ENCODE peak calls at places on chromosomes 6 and 20, in four cellular contexts. Q is esophagus squamous epithelium, D is uterus, U is body of pancreas. E is an unnamed sample.
A peak's percentile ranks its signal among the peaks of the same experiment; 100 is the strongest.

GRCh38 chr6:34888441-34888820 is 589 bp upstream of the TAF11 start:
- DNase-seq in Q (no peak), D (no peak), U (no peak), E (no peak)

GRCh38 chr6:77474286-77474956 is 11.1 kb upstream of the HTR1B start:
- DNase-seq in Q (no peak), D (no peak), U (no peak), E (no peak)

GRCh38 chr20:16806886-16807285 is 58.7 kb downstream of the OTOR start:
- DNase-seq in Q (no peak), D (no peak), U (no peak), E (no peak)

GRCh38 chr20:24049081-24049480 is 60.5 kb upstream of the GGTLC1 start:
- DNase-seq in Q (no peak), D (no peak), U (no peak), E (no peak)

GRCh38 chr20:58692579-58693225 is at the start of gene NPEPL1:
- DNase-seq in Q (no peak), D (peak; percentile 49), U (peak; percentile 79), E (peak; percentile 48)

GRCh38 chr6:95578106-95578410 is 723 bp downstream of the MANEA start:
- DNase-seq in Q (no peak), D (no peak), U (no peak), E (no peak)

GRCh38 chr6:45454008-45454911 is 76.5 kb upstream of the SUPT3H start:
- DNase-seq in Q (no peak), D (no peak), U (no peak), E (peak; percentile 30)

GRCh38 chr6:52672422-52673025 is 1.6 kb downstream of the TMEM14A start:
- DNase-seq in Q (no peak), D (no peak), U (peak; percentile 82), E (peak; percentile 62)

GRCh38 chr6:26420607-26421235 is 18.6 kb downstream of the BTN3A1 start:
- DNase-seq in Q (no peak), D (peak; percentile 23), U (peak; percentile 37), E (peak; percentile 12)

GRCh38 chr6:130406935-130407532 is 41.2 kb downstream of the TMEM200A start:
- DNase-seq in Q (no peak), D (no peak), U (no peak), E (no peak)

GRCh38 chr20:3483309-3483708 is 12.5 kb downstream of the ATRN start:
- DNase-seq in Q (no peak), D (no peak), U (no peak), E (no peak)

GRCh38 chr20:64076061-64076997 is 3.0 kb downstream of the RGS19 start:
- DNase-seq in Q (no peak), D (no peak), U (no peak), E (no peak)

GRCh38 chr6:18148304-18149025 is 6.4 kb downstream of the TPMT start:
- DNase-seq in Q (no peak), D (peak; percentile 49), U (no peak), E (peak; percentile 29)

GRCh38 chr6:134373282-134373922 is 55.5 kb upstream of the SGK1 start:
- DNase-seq in Q (no peak), D (peak; percentile 23), U (peak; percentile 28), E (no peak)

GRCh38 chr6:42452171-42453026 is 673 bp upstream of the TRERF1 start:
- DNase-seq in Q (no peak), D (peak; percentile 82), U (peak; percentile 77), E (peak; percentile 45)

GRCh38 chr6:145669627-145670034 is 65.7 kb downstream of the EPM2A start:
- DNase-seq in Q (no peak), D (no peak), U (no peak), E (peak; percentile 1)

GRCh38 chr6:26189905-26190304 is 102.7 kb downstream of the HFE start:
- DNase-seq in Q (no peak), D (no peak), U (no peak), E (no peak)

GRCh38 chr6:50333696-50334095 is 284.0 kb upstream of the DEFB112 start:
- DNase-seq in Q (no peak), D (no peak), U (no peak), E (no peak)

GRCh38 chr6:163626073-163626867 is 211.8 kb downstream of the QKI start:
- DNase-seq in Q (no peak), D (no peak), U (no peak), E (no peak)

GRCh38 chr6:3286641-3287171 is 28.0 kb downstream of the PSMG4 start:
- DNase-seq in Q (no peak), D (peak; percentile 21), U (no peak), E (no peak)
- TF ChIP-seq POLR2A in Q (no peak), D (no peak), U (no peak), E (no peak)

DNA sequence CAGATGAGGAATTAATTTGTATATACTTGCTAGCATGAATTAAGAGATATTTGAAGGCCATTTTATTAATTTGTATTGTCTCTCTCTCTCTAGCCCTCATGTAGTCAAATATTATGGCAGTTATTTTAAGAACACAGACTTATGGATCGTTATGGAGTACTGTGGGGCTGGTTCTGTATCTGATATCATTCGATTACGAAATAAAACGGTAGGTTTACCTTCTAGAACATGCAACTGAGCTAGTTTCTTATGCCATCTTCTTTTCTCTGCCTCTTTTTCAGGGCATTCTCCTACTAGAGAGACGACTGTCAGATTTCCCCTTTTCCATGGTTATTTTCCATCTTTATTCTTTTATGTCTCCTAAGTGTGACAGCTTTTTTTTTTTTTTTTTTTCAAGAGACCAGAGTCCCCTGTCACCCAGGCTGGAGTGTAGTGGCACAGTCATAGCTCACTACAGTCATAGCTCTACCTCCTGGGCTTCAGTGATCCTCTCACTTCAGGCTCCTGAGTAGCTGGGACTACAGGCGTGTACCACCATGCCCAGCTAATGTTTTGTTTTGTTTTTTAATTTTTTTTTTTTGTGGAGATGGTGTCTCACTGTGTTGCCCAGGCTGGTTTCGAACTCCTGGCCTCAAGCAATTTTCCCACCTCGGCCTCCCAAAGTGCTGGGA is 15.6 kb downstream of the STK4 start:
- DNase-seq in Q (no peak), D (no peak), U (no peak), E (no peak)
- TF ChIP-seq POLR2A in Q (no peak), D (no peak), U (no peak), E (no peak)

GRCh38 chr6:30326446-30327231 is at the start of gene TRIM39:
- DNase-seq in Q (peak; percentile 65), D (peak; percentile 78), U (peak; percentile 87), E (peak; percentile 80)
- TF ChIP-seq POLR2A in Q (peak; percentile 88), D (peak; percentile 30), U (peak; percentile 79), E (peak; percentile 58)

GRCh38 chr6:31829633-31830492 is 2.3 kb downstream of the HSPA1B start:
- DNase-seq in Q (no peak), D (peak; percentile 40), U (peak; percentile 42), E (no peak)

GRCh38 chr6:31827286-31828079 is at the start of gene HSPA1B:
- DNase-seq in Q (peak; percentile 92), D (peak; percentile 100), U (peak; percentile 100), E (peak; percentile 87)

GRCh38 chr6:31834704-31835375 is 7.3 kb downstream of the HSPA1B start:
- DNase-seq in Q (peak; percentile 21), D (peak; percentile 71), U (peak; percentile 83), E (no peak)

GRCh38 chr6:31834367-31834703 is 6.8 kb downstream of the HSPA1B start:
- DNase-seq in Q (no peak), D (peak; percentile 83), U (peak; percentile 92), E (peak; percentile 78)

GRCh38 chr6:31831350-31832215 is 4.0 kb downstream of the HSPA1B start:
- DNase-seq in Q (no peak), D (no peak), U (peak; percentile 23), E (no peak)
- TF ChIP-seq POLR2A in Q (no peak), D (no peak), U (no peak), E (no peak)

GRCh38 chr20:53707341-53708102 is 113.9 kb upstream of the ZNF217 start:
- DNase-seq in Q (no peak), D (no peak), U (no peak), E (no peak)
- TF ChIP-seq POLR2A in Q (no peak), D (no peak), U (no peak), E (no peak)

GRCh38 chr6:24436979-24437378 is 34.2 kb downstream of the MRS2 start:
- DNase-seq in Q (no peak), D (no peak), U (no peak), E (no peak)
- TF ChIP-seq POLR2A in Q (no peak), D (no peak), U (no peak), E (no peak)

E was measured in H54.